ENCODE peak calls at places on chromosomes 12 and 14, in five cellular contexts. One of them, this sample, is unnamed.

GRCh38 chr12:12398026-12398859 is 41.4 kb downstream of the BORCS5 start:
- DNase-seq in tibial artery: peak
- DNase-seq in neural crest cell: no peak
- DNase-seq in H7: no peak
- DNase-seq in Kasumi-1: no peak
- DNase-seq in this sample: no peak

GRCh38 chr14:35353409-35354172 is 51.0 kb downstream of the NFKBIA start:
- DNase-seq in tibial artery: no peak
- DNase-seq in neural crest cell: no peak
- DNase-seq in H7: no peak
- DNase-seq in Kasumi-1: no peak
- DNase-seq in this sample: no peak

GRCh38 chr12:31966558-31967205 is 7.5 kb downstream of the RESF1 start:
- DNase-seq in tibial artery: no peak
- DNase-seq in neural crest cell: no peak
- DNase-seq in H7: peak
- DNase-seq in Kasumi-1: no peak
- DNase-seq in this sample: no peak

GRCh38 chr14:75401356-75401755 is 26.5 kb upstream of the JDP2 start:
- DNase-seq in tibial artery: peak
- DNase-seq in neural crest cell: no peak
- DNase-seq in H7: peak
- DNase-seq in Kasumi-1: no peak
- DNase-seq in this sample: no peak

GRCh38 chr14:99190696-99191662 is 81.0 kb downstream of the BCL11B start:
- DNase-seq in tibial artery: no peak
- DNase-seq in neural crest cell: no peak
- DNase-seq in H7: no peak
- DNase-seq in Kasumi-1: no peak
- DNase-seq in this sample: no peak

GRCh38 chr12:107990325-107990724 is 138.8 kb upstream of the WSCD2 start:
- DNase-seq in tibial artery: no peak
- DNase-seq in neural crest cell: peak
- DNase-seq in H7: peak
- DNase-seq in Kasumi-1: peak
- DNase-seq in this sample: peak

GRCh38 chr12:123141615-123142517 is 9.0 kb downstream of the PITPNM2 start:
- DNase-seq in tibial artery: peak
- DNase-seq in neural crest cell: no peak
- DNase-seq in H7: no peak
- DNase-seq in Kasumi-1: no peak
- DNase-seq in this sample: no peak

GRCh38 chr12:80752464-80752863 is 35.8 kb downstream of the MYF5 start:
- DNase-seq in tibial artery: no peak
- DNase-seq in neural crest cell: no peak
- DNase-seq in H7: no peak
- DNase-seq in Kasumi-1: no peak
- DNase-seq in this sample: no peak

GRCh38 chr14:92397140-92397815 is 74.3 kb downstream of the SLC24A4 start:
- DNase-seq in tibial artery: no peak
- DNase-seq in neural crest cell: no peak
- DNase-seq in H7: no peak
- DNase-seq in Kasumi-1: no peak
- DNase-seq in this sample: no peak

GRCh38 chr12:3016191-3016590 is 57.0 kb downstream of the TEAD4 start:
- DNase-seq in tibial artery: no peak
- DNase-seq in neural crest cell: no peak
- DNase-seq in H7: no peak
- DNase-seq in Kasumi-1: no peak
- DNase-seq in this sample: no peak

GRCh38 chr12:78600541-78600940 is 264.0 kb upstream of the SYT1 start:
- DNase-seq in tibial artery: no peak
- DNase-seq in neural crest cell: no peak
- DNase-seq in H7: no peak
- DNase-seq in Kasumi-1: no peak
- DNase-seq in this sample: no peak

GRCh38 chr14:81465507-81466228 is 65.5 kb upstream of the STON2 start:
- DNase-seq in tibial artery: no peak
- DNase-seq in neural crest cell: no peak
- DNase-seq in H7: no peak
- DNase-seq in Kasumi-1: no peak
- DNase-seq in this sample: no peak

GRCh38 chr12:131617596-131618302 is 93.1 kb upstream of the SFSWAP start:
- DNase-seq in tibial artery: no peak
- DNase-seq in neural crest cell: no peak
- DNase-seq in H7: peak
- DNase-seq in Kasumi-1: no peak
- DNase-seq in this sample: no peak

GRCh38 chr12:48296586-48297396 is 53.9 kb downstream of the ZNF641 start:
- DNase-seq in tibial artery: peak
- DNase-seq in neural crest cell: peak
- DNase-seq in H7: peak
- DNase-seq in Kasumi-1: no peak
- DNase-seq in this sample: peak

GRCh38 chr14:29215853-29216252 is 449.3 kb downstream of the FOXG1 start:
- DNase-seq in tibial artery: no peak
- DNase-seq in neural crest cell: no peak
- DNase-seq in H7: no peak
- DNase-seq in Kasumi-1: no peak
- DNase-seq in this sample: no peak

GRCh38 chr14:55136868-55137785 is 8.1 kb downstream of the LGALS3 start:
- DNase-seq in tibial artery: peak
- DNase-seq in neural crest cell: no peak
- DNase-seq in H7: no peak
- DNase-seq in Kasumi-1: no peak
- DNase-seq in this sample: no peak

GRCh38 chr12:50507930-50508329 is 3.1 kb downstream of the DIP2B start:
- DNase-seq in tibial artery: no peak
- DNase-seq in neural crest cell: no peak
- DNase-seq in H7: no peak
- DNase-seq in Kasumi-1: no peak
- DNase-seq in this sample: no peak

This sample was measured in HEK293T.